ENCODE peak calls at places on chromosomes 16 and 17, in five cellular contexts. One of them, this sample, is unnamed.
A peak's percentile ranks its signal among the peaks of the same experiment; 100 is the strongest.

GRCh38 chr17:77516902-77517301 is 376.1 kb downstream of the SEC14L1 start:
- DNase-seq in GM23248: peak; percentile 72
- DNase-seq in GM12865: no peak
- DNase-seq in NCI-H1092: no peak
- DNase-seq in RCC 7860: peak; percentile 90
- DNase-seq in this sample: peak; percentile 25

GRCh38 chr16:80231888-80232287 is 308.9 kb upstream of the DYNLRB2 start:
- DNase-seq in GM23248: peak; percentile 92
- DNase-seq in GM12865: peak; percentile 72
- DNase-seq in NCI-H1092: no peak
- DNase-seq in RCC 7860: peak; percentile 95
- DNase-seq in this sample: peak; percentile 88

GRCh38 chr16:79363035-79363434 is 237.5 kb downstream of the MAF start:
- DNase-seq in GM23248: no peak
- DNase-seq in GM12865: no peak
- DNase-seq in NCI-H1092: no peak
- DNase-seq in RCC 7860: no peak
- DNase-seq in this sample: no peak

GRCh38 chr17:75650874-75651273 is 16.1 kb downstream of the RECQL5 start:
- DNase-seq in GM23248: no peak
- DNase-seq in GM12865: no peak
- DNase-seq in NCI-H1092: no peak
- DNase-seq in RCC 7860: no peak
- DNase-seq in this sample: no peak

GRCh38 chr17:16936536-16937310 is 35.2 kb downstream of the TNFRSF13B start:
- DNase-seq in GM23248: no peak
- DNase-seq in GM12865: no peak
- DNase-seq in NCI-H1092: no peak
- DNase-seq in RCC 7860: no peak
- DNase-seq in this sample: no peak

GRCh38 chr17:64005734-64006167 is 7.6 kb downstream of the PRR29 start:
- DNase-seq in GM23248: peak; percentile 30
- DNase-seq in GM12865: no peak
- DNase-seq in NCI-H1092: peak; percentile 81
- DNase-seq in RCC 7860: no peak
- DNase-seq in this sample: no peak

GRCh38 chr16:25065899-25066298 is 45.6 kb upstream of the LCMT1 start:
- DNase-seq in GM23248: no peak
- DNase-seq in GM12865: peak; percentile 65
- DNase-seq in NCI-H1092: no peak
- DNase-seq in RCC 7860: no peak
- DNase-seq in this sample: no peak

GRCh38 chr16:70782237-70782636 is 18.7 kb downstream of the VAC14 start:
- DNase-seq in GM23248: no peak
- DNase-seq in GM12865: no peak
- DNase-seq in NCI-H1092: no peak
- DNase-seq in RCC 7860: no peak
- DNase-seq in this sample: no peak

GRCh38 chr17:5629133-5629532 is 44.8 kb upstream of the NLRP1 start:
- DNase-seq in GM23248: peak; percentile 9
- DNase-seq in GM12865: no peak
- DNase-seq in NCI-H1092: no peak
- DNase-seq in RCC 7860: no peak
- DNase-seq in this sample: no peak

GRCh38 chr16:14249291-14250032 is 178.3 kb downstream of the MRTFB start:
- DNase-seq in GM23248: peak; percentile 61
- DNase-seq in GM12865: peak; percentile 66
- DNase-seq in NCI-H1092: peak; percentile 4
- DNase-seq in RCC 7860: peak; percentile 35
- DNase-seq in this sample: peak; percentile 48

GRCh38 chr16:22859925-22860324 is 46.0 kb downstream of the HS3ST2 start:
- DNase-seq in GM23248: no peak
- DNase-seq in GM12865: no peak
- DNase-seq in NCI-H1092: no peak
- DNase-seq in RCC 7860: no peak
- DNase-seq in this sample: no peak

GRCh38 chr17:39001703-39002637 is 34.8 kb upstream of the FBXO47 start:
- DNase-seq in GM23248: peak; percentile 99
- DNase-seq in GM12865: no peak
- DNase-seq in NCI-H1092: no peak
- DNase-seq in RCC 7860: peak; percentile 20
- DNase-seq in this sample: peak; percentile 86

GRCh38 chr17:15334266-15334665 is 7.1 kb downstream of the TEKT3 start:
- DNase-seq in GM23248: no peak
- DNase-seq in GM12865: no peak
- DNase-seq in NCI-H1092: no peak
- DNase-seq in RCC 7860: no peak
- DNase-seq in this sample: no peak

GRCh38 chr16:17313085-17313611 is 157.6 kb downstream of the XYLT1 start:
- DNase-seq in GM23248: peak; percentile 50
- DNase-seq in GM12865: no peak
- DNase-seq in NCI-H1092: no peak
- DNase-seq in RCC 7860: no peak
- DNase-seq in this sample: peak; percentile 92

GRCh38 chr16:57591086-57591869 is 37.2 kb upstream of the ADGRG1 start:
- DNase-seq in GM23248: peak; percentile 94
- DNase-seq in GM12865: peak; percentile 76
- DNase-seq in NCI-H1092: peak; percentile 28
- DNase-seq in RCC 7860: peak; percentile 85
- DNase-seq in this sample: peak; percentile 67

GRCh38 chr17:8311131-8311790 is 1.2 kb downstream of the ARHGEF15 start:
- DNase-seq in GM23248: no peak
- DNase-seq in GM12865: no peak
- DNase-seq in NCI-H1092: no peak
- DNase-seq in RCC 7860: no peak
- DNase-seq in this sample: no peak

GRCh38 chr16:10754941-10755340 is 11.3 kb downstream of the NUBP1 start:
- DNase-seq in GM23248: peak; percentile 79
- DNase-seq in GM12865: no peak
- DNase-seq in NCI-H1092: no peak
- DNase-seq in RCC 7860: peak; percentile 50
- DNase-seq in this sample: peak; percentile 33

GRCh38 chr17:57264776-57265175 is 8.5 kb downstream of the MSI2 start:
- DNase-seq in GM23248: no peak
- DNase-seq in GM12865: no peak
- DNase-seq in NCI-H1092: no peak
- DNase-seq in RCC 7860: no peak
- DNase-seq in this sample: no peak

GRCh38 chr17:73759324-73760185 is 115.3 kb upstream of the SDK2 start:
- DNase-seq in GM23248: no peak
- DNase-seq in GM12865: no peak
- DNase-seq in NCI-H1092: peak; percentile 81
- DNase-seq in RCC 7860: no peak
- DNase-seq in this sample: no peak

GRCh38 chr16:88064011-88064888 is 113.0 kb downstream of the BANP start:
- DNase-seq in GM23248: no peak
- DNase-seq in GM12865: no peak
- DNase-seq in NCI-H1092: no peak
- DNase-seq in RCC 7860: no peak
- DNase-seq in this sample: peak; percentile 6

GRCh38 chr17:58279736-58280479 is 827 bp downstream of the MPO start:
- DNase-seq in GM23248: no peak
- DNase-seq in GM12865: no peak
- DNase-seq in NCI-H1092: no peak
- DNase-seq in RCC 7860: no peak
- DNase-seq in this sample: no peak

GRCh38 chr16:10103096-10103495 is 79.1 kb downstream of the GRIN2A start:
- DNase-seq in GM23248: peak; percentile 12
- DNase-seq in GM12865: no peak
- DNase-seq in NCI-H1092: no peak
- DNase-seq in RCC 7860: no peak
- DNase-seq in this sample: peak; percentile 44

GRCh38 chr17:27834571-27834970 is 34.2 kb upstream of the NOS2 start:
- DNase-seq in GM23248: no peak
- DNase-seq in GM12865: no peak
- DNase-seq in NCI-H1092: no peak
- DNase-seq in RCC 7860: no peak
- DNase-seq in this sample: no peak

GRCh38 chr17:63435681-63436522 is 10.2 kb downstream of the CYB561 start:
- DNase-seq in GM23248: no peak
- DNase-seq in GM12865: peak; percentile 39
- DNase-seq in NCI-H1092: no peak
- DNase-seq in RCC 7860: peak; percentile 24
- DNase-seq in this sample: no peak

GRCh38 chr16:15897386-15897785 is 9.0 kb upstream of the CEP20 start:
- DNase-seq in GM23248: peak; percentile 59
- DNase-seq in GM12865: no peak
- DNase-seq in NCI-H1092: no peak
- DNase-seq in RCC 7860: no peak
- DNase-seq in this sample: peak; percentile 56

This sample was measured in AG10803.